ENCODE peak calls at places on chromosomes 5 and 9, in four cellular contexts. N is cardiac muscle cell, W is IMR-90, I is mesenchymal stem cell. Z is an unnamed sample. For H3K9me3 and H3K36me3, the result is how much of the 10 kb centered on the place peaks cover.

GRCh38 chr5:119596046-119596445 is 33.3 kb upstream of the FAM170A start:
- DNase-seq in N (no peak), W (no peak), I (no peak), Z (no peak)

GRCh38 chr5:56327810-56328209 is 94.7 kb upstream of the ANKRD55 start:
- DNase-seq in N (peak), W (no peak), I (peak), Z (no peak)

GRCh38 chr5:76807296-76807695 is 11.5 kb upstream of the F2RL1 start:
- DNase-seq in N (peak), W (peak), I (peak), Z (no peak)

GRCh38 chr5:1014346-1014745 is 5.7 kb downstream of the NKD2 start:
- DNase-seq in N (no peak), W (no peak), I (no peak), Z (peak)

GRCh38 chr5:14263700-14264099 is 120.6 kb downstream of the TRIO start:
- DNase-seq in N (no peak), W (no peak), I (no peak), Z (no peak)

GRCh38 chr5:167643616-167644015 is 647.8 kb upstream of the WWC1 start:
- DNase-seq in N (no peak), W (no peak), I (no peak), Z (no peak)

GRCh38 chr9:105399117-105399516 is 48.7 kb upstream of the FSD1L start:
- DNase-seq in N (peak), W (no peak), I (no peak), Z (no peak)

GRCh38 chr9:76162751-76163500 is 231.3 kb downstream of the RFK start:
- DNase-seq in N (peak), W (peak), I (peak), Z (no peak)

GRCh38 chr5:53331463-53331862 is 149.0 kb upstream of the FST start:
- DNase-seq in N (no peak), W (peak), I (peak), Z (no peak)

GRCh38 chr5:149552761-149553160 is 1.5 kb upstream of the CSNK1A1 start:
- DNase-seq in N (no peak), W (no peak), I (no peak), Z (no peak)

GRCh38 chr5:83377131-83377865 is 94.2 kb upstream of the VCAN start:
- DNase-seq in N (no peak), W (peak), I (peak), Z (no peak)

GRCh38 chr9:97889941-97890557 is 32.3 kb downstream of the TRMO start:
- DNase-seq in N (peak), W (no peak), I (peak), Z (peak)

GRCh38 chr5:135229679-135230132 is 169.3 kb downstream of the MACROH2A1 start:
- DNase-seq in N (no peak), W (no peak), I (no peak), Z (no peak)

GRCh38 chr9:108743426-108743825 is 112.4 kb downstream of the ACTL7B start:
- DNase-seq in N (no peak), W (no peak), I (no peak), Z (no peak)

GRCh38 chr5:156715287-156715686 is 134.8 kb upstream of the PPP1R2B start:
- DNase-seq in N (no peak), W (no peak), I (no peak), Z (no peak)

GRCh38 chr5:173764321-173765029 is 123.7 kb upstream of the CPEB4 start:
- DNase-seq in N (peak), W (peak), I (peak), Z (peak)

GRCh38 chr5:37717276-37717612 is 122.6 kb downstream of the GDNF start:
- DNase-seq in N (no peak), W (no peak), I (no peak), Z (no peak)

GRCh38 chr9:35705372-35705771 is 15.6 kb upstream of the TPM2 start:
- DNase-seq in N (no peak), W (no peak), I (no peak), Z (no peak)

GRCh38 chr5:124262443-124262842 is 484.0 kb downstream of the ZNF608 start:
- DNase-seq in N (no peak), W (no peak), I (no peak), Z (no peak)

GRCh38 chr5:44664711-44665100 is 144.0 kb upstream of the MRPS30 start:
- DNase-seq in N (no peak), W (no peak), I (no peak), Z (no peak)

GRCh38 chr5:43121565-43122484 is 1.1 kb downstream of the ZNF131 start:
- DNase-seq in N (peak), W (peak), I (peak), Z (no peak)

GRCh38 chr5:26828294-26828693 is 210.1 kb downstream of the CDH9 start:
- DNase-seq in N (no peak), W (no peak), I (no peak), Z (no peak)

GRCh38 chr5:41312066-41312465 is 98.7 kb upstream of the C6 start:
- DNase-seq in N (no peak), W (no peak), I (no peak), Z (no peak)

GRCh38 chr5:119370521-119370920 is 14.7 kb downstream of the TNFAIP8 start:
- DNase-seq in N (no peak), W (no peak), I (no peak), Z (no peak)

GRCh38 chr5:24401767-24402166 is 243.0 kb downstream of the CDH10 start:
- DNase-seq in N (no peak), W (no peak), I (peak), Z (no peak)

GRCh38 chr9:15287309-15287708 is 19.7 kb downstream of the TTC39B start:
- DNase-seq in N (peak), W (no peak), I (no peak), Z (no peak)
- H3K9me3 ChIP-seq in N (under half), W (under half), I (under half), Z (under half)

GRCh38 chr9:127336086-127336485 is 60.9 kb upstream of the SLC2A8 start:
- DNase-seq in N (no peak), W (peak), I (peak), Z (no peak)
- H3K4me3 ChIP-seq in N (no peak), W (no peak), I (peak), Z (no peak)

DNA sequence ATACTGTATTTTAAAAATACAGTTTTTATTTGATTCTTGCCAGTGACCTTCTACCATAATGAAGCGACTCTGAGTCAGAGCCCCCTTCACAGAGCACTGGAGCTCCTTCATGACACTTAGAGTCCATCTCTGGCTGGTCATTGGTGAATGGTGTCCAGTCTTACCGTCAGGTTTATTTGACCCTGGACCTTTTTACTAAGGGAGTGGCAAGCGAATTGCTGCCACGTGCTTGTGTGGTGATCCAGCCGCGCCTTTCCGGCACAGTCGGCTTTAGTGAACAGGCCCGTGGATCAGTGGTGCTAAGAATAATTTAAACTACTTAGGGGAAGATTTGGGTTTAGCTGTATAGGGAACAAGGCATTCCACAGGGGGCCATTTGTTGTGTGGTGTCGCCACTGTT is 48.5 kb downstream of the PRRC2B start:
- DNase-seq in N (no peak), W (no peak), I (no peak), Z (no peak)
- H3K36me3 ChIP-seq in N (half or more), W (half or more), I (half or more), Z (under half)

GRCh38 chr5:178899289-178899688 is 3.6 kb downstream of the ZFP2 start:
- DNase-seq in N (no peak), W (no peak), I (no peak), Z (no peak)

DNA sequence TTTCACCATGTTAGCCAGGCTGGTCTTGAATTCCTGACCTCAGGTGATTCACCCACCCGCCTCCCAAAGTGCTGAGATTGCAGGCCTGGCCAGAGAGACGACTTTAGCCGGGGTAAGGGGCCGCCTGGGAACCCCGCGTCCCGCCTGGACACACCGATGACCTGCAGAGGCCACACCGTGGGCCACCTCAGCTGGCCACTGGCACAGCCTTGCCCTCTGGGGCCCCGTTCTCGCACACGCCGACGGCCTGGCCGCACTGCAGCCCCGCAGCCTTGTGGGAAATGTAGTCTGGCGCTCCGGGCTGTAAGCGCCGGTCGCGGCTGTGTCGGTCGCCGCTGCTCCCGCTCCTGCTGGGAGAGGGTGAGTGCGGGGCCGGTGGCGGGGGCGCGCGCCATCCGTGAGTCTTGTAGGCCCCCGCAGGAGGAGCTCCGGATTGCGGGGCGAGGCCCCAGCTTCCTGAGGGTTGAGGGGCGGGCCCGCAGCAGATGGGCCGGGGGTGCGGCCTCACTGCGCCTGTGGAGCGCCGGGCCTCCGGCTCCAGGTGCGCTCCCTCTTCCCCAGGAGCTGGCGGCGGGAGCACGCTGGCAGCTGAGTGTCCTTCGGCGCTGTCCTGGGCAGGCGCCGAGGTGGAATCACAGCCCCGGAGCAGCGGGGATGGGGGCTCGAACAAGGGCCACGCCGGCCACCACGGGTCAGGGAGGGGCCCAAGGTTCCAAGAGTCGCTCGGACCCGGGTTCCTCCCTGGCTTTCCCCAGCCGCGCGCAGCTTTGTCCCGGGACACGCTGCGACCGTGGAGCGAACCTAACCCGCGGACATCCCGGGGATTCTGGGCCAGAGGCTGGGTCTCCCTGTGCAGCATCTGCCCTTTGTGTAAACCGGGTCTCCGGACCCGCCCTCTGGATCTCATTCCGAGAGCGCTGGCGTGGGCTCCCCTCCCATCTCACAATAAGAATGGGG is at the start of gene ZFP2:
- DNase-seq in N (peak), W (peak), I (peak), Z (peak)
- H3K9me3 ChIP-seq in N (under half), W (under half), I (under half), Z (under half)